ENCODE peak calls at places on chromosome 14, in eight cellular contexts. U is fibroblast of pulmonary artery, L is HCT116, N is pancreas, E is tibial nerve, Q is brain microvascular endothelial cell, M is AG09309, Z is cardiac muscle cell. R is an unnamed sample.

GRCh38 chr14:50977863-50978520 is 33.7 kb upstream of the PYGL start:
- DNase-seq in M (no peak), Q (no peak), Z (no peak), U (no peak), L (no peak), N (no peak), E (no peak), R (no peak)

GRCh38 chr14:81137316-81137715 is 83.4 kb downstream of the GTF2A1 start:
- DNase-seq in L (no peak), M (peak; percentile 31), N (no peak), E (no peak), U (peak; percentile 40), Q (peak; percentile 64), Z (peak; percentile 17), R (peak; percentile 50)

GRCh38 chr14:88326352-88327103 is 3.5 kb upstream of the KCNK10 start:
- DNase-seq in Q (no peak), Z (no peak), M (no peak), N (no peak), L (no peak), E (no peak), U (no peak), R (peak; percentile 12)

GRCh38 chr14:81536125-81536771 is 2.6 kb upstream of the SEL1L start:
- DNase-seq in U (no peak), E (no peak), M (no peak), Z (no peak), Q (no peak), L (no peak), N (no peak), R (no peak)

GRCh38 chr14:89399157-89399556 is 17.9 kb downstream of the FOXN3 start:
- DNase-seq in N (no peak), L (no peak), U (no peak), E (no peak), M (no peak), Q (no peak), Z (no peak), R (no peak)

GRCh38 chr14:60658909-60659585 is 9.8 kb upstream of the SIX1 start:
- DNase-seq in E (no peak), L (no peak), M (no peak), U (no peak), Q (no peak), Z (no peak), N (no peak), R (peak; percentile 89)

GRCh38 chr14:100537701-100538565 is 49.3 kb downstream of the BEGAIN start:
- DNase-seq in L (no peak), M (no peak), E (peak; percentile 41), U (no peak), Z (no peak), N (peak; percentile 75), Q (no peak), R (no peak)

GRCh38 chr14:37232907-37233481 is 35.3 kb downstream of the MIPOL1 start:
- DNase-seq in M (peak; percentile 43), Q (peak; percentile 56), L (peak; percentile 41), N (no peak), Z (peak; percentile 68), U (peak; percentile 71), E (peak; percentile 52), R (peak; percentile 46)

GRCh38 chr14:69260979-69261605 is 1.1 kb downstream of the GALNT16 start:
- DNase-seq in M (no peak), Q (no peak), E (no peak), N (no peak), Z (no peak), U (no peak), L (no peak), R (no peak)

GRCh38 chr14:61417890-61418455 is 96.6 kb downstream of the PRKCH start:
- DNase-seq in E (no peak), L (no peak), Q (no peak), Z (no peak), U (no peak), N (no peak), M (no peak), R (no peak)

GRCh38 chr14:65115615-65116014 is 13.3 kb upstream of the MAX start:
- DNase-seq in M (no peak), N (no peak), Z (no peak), Q (no peak), E (no peak), L (no peak), U (no peak), R (no peak)

GRCh38 chr14:24659916-24660570 is 26.1 kb upstream of the GZMB start:
- DNase-seq in U (no peak), E (no peak), L (no peak), Z (no peak), M (no peak), N (no peak), Q (no peak), R (no peak)

GRCh38 chr14:68941820-68942219 is 37.3 kb downstream of the ACTN1 start:
- DNase-seq in E (no peak), L (no peak), Z (peak; percentile 94), Q (peak; percentile 97), M (peak; percentile 91), N (no peak), U (peak; percentile 92), R (peak; percentile 82)

DNA sequence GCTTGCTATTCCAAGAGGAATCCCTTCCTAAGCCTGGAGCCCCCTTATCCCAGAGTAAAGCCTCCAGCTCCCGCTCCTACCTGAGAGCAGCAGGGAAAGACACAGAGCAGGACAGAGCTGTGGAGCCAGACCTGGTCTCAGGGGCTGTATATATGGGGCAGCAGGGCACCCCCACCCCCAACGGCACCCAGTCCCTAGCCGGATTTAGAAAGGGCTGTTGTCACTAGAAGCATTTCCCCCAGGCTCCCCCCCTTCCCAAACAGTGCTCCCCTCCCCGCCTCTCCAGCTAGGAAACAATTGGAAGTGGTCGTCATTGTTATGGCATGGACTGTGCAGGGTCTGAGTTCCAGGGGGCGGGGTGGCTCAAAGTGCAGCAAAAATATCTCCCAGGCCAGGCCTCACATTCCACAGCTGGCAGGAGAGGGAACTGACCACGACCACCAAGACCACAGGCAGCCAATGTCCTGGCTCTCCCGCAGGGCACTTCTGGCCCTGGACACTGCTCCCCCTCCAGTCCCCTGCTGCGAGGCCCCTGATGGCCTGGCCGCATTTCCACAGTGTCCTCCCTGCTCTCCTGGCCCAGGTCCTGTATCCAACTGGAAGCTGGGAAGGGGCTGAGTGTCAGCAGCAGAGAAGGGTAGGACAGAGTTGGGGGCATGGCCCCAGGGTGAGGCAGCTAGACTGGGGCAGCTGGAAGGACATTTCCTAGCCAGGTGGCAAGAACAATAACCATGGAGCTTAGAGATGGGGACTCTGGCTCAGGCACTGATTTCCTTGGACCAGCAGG is at the start of gene MYH7:
- DNase-seq in L (no peak), N (no peak), E (no peak), U (no peak), M (no peak), Q (no peak), Z (no peak), R (no peak)
- H3K4me3 ChIP-seq in L (no peak within 1 kb of the TSS), N (no peak within 1 kb of the TSS), E (no peak within 1 kb of the TSS), U (no peak within 1 kb of the TSS), M (no peak within 1 kb of the TSS), Q (no peak within 1 kb of the TSS), Z (no peak within 1 kb of the TSS), R (no peak within 1 kb of the TSS)

DNA sequence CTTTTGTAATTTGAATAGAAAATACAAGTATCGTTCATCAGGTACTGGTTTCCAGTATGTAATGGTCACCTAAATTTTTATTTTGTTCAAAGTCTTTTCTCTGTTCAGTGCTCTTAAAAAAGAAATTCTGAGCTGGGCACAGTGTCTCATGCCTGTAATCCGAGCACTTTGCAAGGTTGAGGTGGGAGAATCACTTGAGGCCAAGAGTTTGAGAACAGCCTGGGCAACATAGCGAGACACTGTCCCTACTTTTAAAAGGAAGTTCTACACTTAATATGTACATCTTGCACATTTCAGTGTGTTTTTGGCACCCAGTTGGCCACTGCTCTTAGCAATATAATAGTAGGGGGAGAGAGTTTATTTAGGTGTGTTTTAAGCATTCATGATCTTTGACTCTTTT is 27.9 kb downstream of the PCNX1 start:
- DNase-seq in L (no peak), E (no peak), Z (no peak), M (no peak), N (no peak), Q (no peak), U (no peak), R (no peak)
- H3K4me3 ChIP-seq in L (no peak overlapping the region), E (no peak overlapping the region), Z (no peak overlapping the region), M (no peak overlapping the region), N (no peak overlapping the region), Q (no peak overlapping the region), U (no peak overlapping the region), R (no peak overlapping the region)

DNA sequence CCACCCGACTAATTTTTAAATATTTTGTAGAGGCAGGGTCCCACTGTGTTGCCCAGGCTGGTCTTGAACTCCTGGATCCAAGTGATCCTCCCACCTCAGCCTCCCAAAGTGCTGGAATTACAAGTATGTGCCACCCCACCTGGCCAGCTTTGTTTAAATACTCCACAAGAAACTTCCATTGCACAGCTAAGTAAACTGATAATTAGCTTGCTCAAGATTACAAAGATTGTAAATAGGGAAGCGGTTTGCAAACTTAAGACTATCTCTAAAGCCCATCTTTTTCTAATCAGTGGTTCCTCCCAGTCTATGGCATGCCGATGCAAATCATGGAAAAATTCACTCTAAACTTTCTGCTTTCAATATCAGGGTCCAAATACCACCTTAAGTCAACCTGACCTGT is 9.7 kb downstream of the SLC7A8 start:
- DNase-seq in M (no peak), N (no peak), E (no peak), Q (no peak), U (no peak), L (no peak), Z (no peak), R (no peak)
- H3K4me3 ChIP-seq in M (no peak overlapping the region), N (no peak overlapping the region), E (no peak overlapping the region), Q (no peak overlapping the region), U (no peak overlapping the region), L (no peak overlapping the region), Z (no peak overlapping the region), R (no peak overlapping the region)

GRCh38 chr14:55323910-55324309 is 52.7 kb downstream of the FBXO34 start:
- DNase-seq in Z (no peak), N (no peak), E (no peak), L (no peak), Q (no peak), U (no peak), M (no peak), R (no peak)

GRCh38 chr14:55328317-55328716 is 57.1 kb downstream of the FBXO34 start:
- DNase-seq in Q (peak; percentile 25), Z (peak; percentile 36), M (no peak), U (peak; percentile 39), N (no peak), L (no peak), E (no peak), R (peak; percentile 15)

GRCh38 chr14:55329999-55330710 is 58.9 kb downstream of the FBXO34 start:
- DNase-seq in U (no peak), L (no peak), N (no peak), Q (no peak), Z (no peak), M (no peak), E (no peak), R (peak; percentile 15)

GRCh38 chr14:55324812-55325211 is 53.6 kb downstream of the FBXO34 start:
- DNase-seq in N (no peak), Q (no peak), E (no peak), Z (no peak), M (no peak), L (no peak), U (no peak), R (no peak)

DNA sequence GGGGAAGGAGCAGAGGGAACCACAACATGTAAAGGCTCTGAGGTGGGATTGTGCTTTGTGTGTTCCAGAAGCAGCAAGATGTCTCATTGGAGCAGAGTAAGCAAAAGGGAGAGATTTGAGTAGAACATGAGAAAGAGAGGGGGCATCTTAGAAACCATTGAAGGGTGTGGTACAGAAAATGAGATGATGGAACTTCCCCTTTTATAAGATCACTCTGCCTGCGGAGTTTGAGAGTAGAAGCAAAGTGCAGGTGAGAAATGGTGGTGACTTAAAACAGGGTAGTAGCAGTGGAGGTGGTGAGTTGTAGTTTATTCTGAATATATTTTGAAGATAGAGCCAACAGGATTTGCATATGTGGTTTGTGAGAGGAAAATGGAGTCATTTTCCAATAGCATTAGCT is 56.0 kb downstream of the FBXO34 start:
- DNase-seq in Z (no peak), N (no peak), L (no peak), E (no peak), Q (no peak), M (no peak), U (no peak), R (no peak)
- H3K4me3 ChIP-seq in Z (no peak overlapping the region), N (no peak overlapping the region), L (no peak overlapping the region), E (no peak overlapping the region), Q (no peak overlapping the region), M (no peak overlapping the region), U (no peak overlapping the region), R (no peak overlapping the region)